ENCODE peak calls at places on chromosome 9, in four cellular contexts. N is stomach, I is sigmoid colon, L is HCT116. B is an unnamed sample.
A peak's percentile ranks its signal among the peaks of the same experiment; 100 is the strongest.

GRCh38 chr9:116978155-116978554 is 291.1 kb downstream of the TRIM32 start:
- DNase-seq in N (no peak), I (no peak), L (no peak), B (no peak)

GRCh38 chr9:93304574-93305496 is 120.9 kb downstream of the WNK2 start:
- DNase-seq in L (no peak), I (peak; percentile 81), N (peak; percentile 65), B (peak; percentile 77)

GRCh38 chr9:17137576-17137975 is 2.7 kb downstream of the CNTLN start:
- DNase-seq in N (no peak), I (no peak), L (no peak), B (no peak)

GRCh38 chr9:6557883-6558282 is 87.6 kb downstream of the GLDC start:
- DNase-seq in N (no peak), L (no peak), I (no peak), B (no peak)

GRCh38 chr9:38106488-38106887 is 37.5 kb upstream of the SHB start:
- DNase-seq in I (no peak), N (no peak), L (no peak), B (no peak)

GRCh38 chr9:122807271-122807900 is 7.5 kb downstream of the OR1K1 start:
- DNase-seq in L (no peak), N (no peak), I (no peak), B (no peak)

GRCh38 chr9:137087409-137087925 is 682 bp downstream of the MAN1B1 start:
- DNase-seq in N (no peak), L (no peak), I (no peak), B (no peak)

GRCh38 chr9:16001856-16002255 is 449.0 kb downstream of the CCDC171 start:
- DNase-seq in I (no peak), N (no peak), L (no peak), B (no peak)

GRCh38 chr9:83708515-83709158 is 879 bp upstream of the UBQLN1 start:
- DNase-seq in L (peak; percentile 40), I (peak; percentile 91), N (peak; percentile 65), B (peak; percentile 85)

GRCh38 chr9:22119537-22120167 is 110.5 kb upstream of the CDKN2B start:
- DNase-seq in L (no peak), N (no peak), I (no peak), B (no peak)

GRCh38 chr9:91954841-91955471 is 4.9 kb upstream of the ROR2 start:
- DNase-seq in I (peak; percentile 81), L (peak; percentile 54), N (peak; percentile 71), B (peak; percentile 62)

GRCh38 chr9:32344551-32345182 is 39.8 kb upstream of the ACO1 start:
- DNase-seq in N (no peak), I (no peak), L (no peak), B (no peak)

GRCh38 chr9:8732367-8733075 is 932.9 kb upstream of the DMAC1 start:
- DNase-seq in I (no peak), L (no peak), N (no peak), B (no peak)

DNA sequence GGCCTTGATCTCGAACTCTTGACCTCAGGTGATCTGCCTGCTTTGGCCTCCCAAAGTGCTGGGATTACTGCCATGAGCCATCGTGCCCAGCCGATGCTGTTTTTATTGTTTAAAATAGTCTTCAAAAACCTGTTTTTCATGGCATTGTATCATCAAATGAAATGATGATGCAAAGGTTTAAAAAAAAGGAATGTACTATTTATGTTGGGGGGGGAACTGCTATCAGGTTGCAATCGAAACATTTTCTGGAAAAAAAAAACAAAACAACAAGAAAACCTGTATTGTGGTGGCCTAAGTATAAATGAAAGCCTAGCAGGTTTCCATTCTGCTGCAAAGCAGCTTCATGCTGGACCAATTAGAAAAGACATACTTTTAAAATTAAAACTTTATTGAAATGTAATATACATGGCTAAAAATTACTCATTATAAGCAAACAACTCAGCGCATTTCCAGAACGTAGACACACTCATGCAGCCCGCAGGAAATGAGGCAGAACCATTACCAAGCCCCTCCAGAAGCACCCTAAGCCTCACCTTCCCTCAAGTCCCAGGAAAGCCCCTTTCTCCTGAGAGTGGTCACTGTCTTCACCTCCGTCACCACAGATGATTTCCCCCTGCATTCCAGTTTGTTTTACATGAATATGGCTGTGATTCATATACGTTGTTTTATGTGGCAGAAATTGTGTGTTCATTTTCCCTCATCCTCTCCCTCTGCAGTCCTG is 19.0 kb downstream of the GPR107 start:
- DNase-seq in L (no peak), I (no peak), N (no peak), B (no peak)
- H3K27ac ChIP-seq in L (no peak overlapping the region), I (no peak overlapping the region), N (peak overlapping the region; percentile 75), B (no peak overlapping the region)

GRCh38 chr9:129895376-129896268 is 60.4 kb downstream of the USP20 start:
- DNase-seq in L (no peak), N (no peak), I (no peak), B (no peak)
- TF ChIP-seq POLR2A in L (no peak), N (no peak), I (no peak), B (no peak)

GRCh38 chr9:114505187-114506081 is at the start of gene WHRN:
- DNase-seq in I (peak; percentile 98), N (peak; percentile 95), L (peak; percentile 60), B (peak; percentile 95)
- H3K27ac ChIP-seq in I (peak within 1 kb of the TSS; percentile 86), N (peak within 1 kb of the TSS; percentile 74), L (peak within 1 kb of the TSS; percentile 34), B (peak within 1 kb of the TSS; percentile 83)

DNA sequence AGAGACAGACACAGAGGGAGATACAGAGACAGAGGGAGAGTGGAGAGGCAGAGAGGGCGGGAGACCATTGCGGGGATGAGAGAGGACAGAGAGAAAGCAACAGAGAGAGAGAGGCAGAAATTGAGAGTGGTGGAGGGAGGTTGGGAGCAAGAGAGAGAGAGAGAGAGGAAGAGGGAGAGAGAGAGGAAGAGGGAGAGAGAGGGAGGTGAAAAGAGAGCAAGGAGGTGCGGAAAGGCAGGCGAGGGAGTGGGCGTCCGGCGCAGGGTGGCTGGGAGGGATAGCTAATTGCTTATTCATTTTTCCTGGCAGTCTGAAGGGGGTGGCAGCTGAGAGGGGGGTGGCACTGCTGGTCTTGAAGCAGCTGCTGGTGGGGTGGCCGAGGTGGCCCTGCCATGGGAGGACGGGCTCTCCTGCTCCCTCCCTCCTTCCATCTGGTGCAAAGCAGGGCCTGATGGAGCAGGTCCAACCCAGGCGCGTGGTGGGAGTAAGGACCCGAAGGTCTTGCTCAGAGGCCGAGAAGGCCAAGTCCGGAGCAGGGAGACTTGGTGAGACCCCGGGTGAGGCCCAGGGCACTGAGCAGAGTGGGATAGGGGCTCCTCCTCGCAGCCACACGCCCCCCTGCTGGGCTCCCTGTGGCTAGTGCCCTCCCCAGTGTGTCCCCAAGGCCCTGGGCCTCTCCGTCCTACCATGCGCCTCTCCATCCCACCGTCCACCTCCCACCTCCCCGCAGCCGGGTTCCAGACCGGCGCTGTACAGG is 25.3 kb upstream of the RNU6ATAC start:
- DNase-seq in L (no peak), N (no peak), I (peak; percentile 67), B (no peak)
- TF ChIP-seq POLR2A in L (no peak), N (no peak), I (no peak), B (no peak)

GRCh38 chr9:13967011-13967410 is 346.9 kb downstream of the NFIB start:
- DNase-seq in N (no peak), L (no peak), I (no peak), B (no peak)
- H3K27ac ChIP-seq in N (no peak overlapping the region), L (no peak overlapping the region), I (no peak overlapping the region), B (no peak overlapping the region)

DNA sequence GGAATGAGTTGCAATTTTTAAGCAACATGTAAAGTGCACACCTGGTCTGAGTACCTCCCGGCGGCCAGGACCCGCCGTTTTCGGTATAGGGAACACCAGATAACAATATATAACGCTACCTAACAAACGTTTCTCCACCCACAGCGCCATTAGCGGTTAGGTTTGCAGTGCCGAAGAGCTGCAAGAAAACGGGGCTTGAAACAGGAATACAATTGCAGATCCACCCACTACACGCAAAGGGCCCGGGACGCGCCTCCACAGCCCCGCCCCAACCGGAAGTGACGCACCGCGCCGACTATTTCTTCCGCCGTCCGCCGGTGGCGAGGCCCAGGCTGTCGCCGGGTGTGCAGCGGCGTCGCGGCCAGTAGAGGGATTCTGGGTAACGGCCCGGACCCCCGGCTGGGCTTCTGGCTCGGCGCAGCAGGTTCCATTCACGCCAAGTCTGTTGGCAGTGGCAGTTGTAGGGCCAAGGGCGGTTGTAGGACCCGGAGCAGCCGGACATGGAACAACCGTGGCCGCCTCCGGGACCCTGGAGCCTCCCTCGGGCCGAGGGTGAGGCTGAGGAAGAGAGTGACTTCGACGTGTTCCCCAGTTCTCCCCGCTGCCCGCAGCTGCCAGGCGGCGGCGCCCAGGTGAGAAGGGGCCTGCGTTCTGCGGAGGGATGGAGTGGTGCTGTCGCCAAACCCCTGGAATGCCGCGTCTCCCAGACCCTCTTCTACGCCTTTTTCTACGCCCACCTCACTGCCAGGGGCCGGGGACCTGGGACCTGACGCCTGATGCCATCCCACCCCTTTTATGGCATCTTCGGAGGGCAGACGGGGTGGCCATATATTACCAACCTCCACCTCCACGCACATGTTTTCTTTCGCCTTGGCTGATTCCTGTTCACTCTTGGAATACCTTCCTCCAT is at the start of gene CDC37L1:
- DNase-seq in I (peak; percentile 99), N (peak; percentile 99), L (peak; percentile 87), B (peak; percentile 98)
- TF ChIP-seq POLR2A in I (peak; percentile 95), N (peak; percentile 88), L (peak; percentile 98), B (peak; percentile 99)

B was measured in prostate gland.